ENCODE peak calls at places on chromosomes 1 and 21, in four cellular contexts. E, H, G and N are unnamed samples.

GRCh38 chr1:52834798-52835197 is 7.8 kb upstream of the ZYG11A start:
- DNase-seq in E (no peak), H (no peak), G (no peak), N (no peak)

GRCh38 chr1:30687886-30688285 is 35.5 kb downstream of the MATN1 start:
- DNase-seq in G (no peak), H (no peak), E (no peak), N (no peak)

GRCh38 chr21:45320261-45320990 is 32.7 kb upstream of the POFUT2 start:
- DNase-seq in H (no peak), G (no peak), E (no peak), N (no peak)

GRCh38 chr21:41419921-41420862 is 5.8 kb upstream of the MX1 start:
- DNase-seq in G (peak), E (peak), H (peak), N (peak)

GRCh38 chr1:56061824-56062223 is 517.5 kb downstream of the PLPP3 start:
- DNase-seq in E (no peak), G (peak), H (no peak), N (no peak)

GRCh38 chr21:29290245-29290644 is 8.5 kb upstream of the BACH1 start:
- DNase-seq in H (no peak), E (no peak), G (no peak), N (no peak)

GRCh38 chr1:47881505-47882442 is 115.4 kb downstream of the TRABD2B start:
- DNase-seq in H (no peak), E (no peak), G (no peak), N (no peak)

GRCh38 chr1:19654386-19654785 is 10.3 kb downstream of the NBL1 start:
- DNase-seq in G (no peak), H (no peak), E (no peak), N (peak)

GRCh38 chr1:198756470-198756869 is 117.6 kb downstream of the PTPRC start:
- DNase-seq in H (no peak), E (no peak), G (no peak), N (no peak)

GRCh38 chr1:177800386-177801058 is 169.3 kb downstream of the SEC16B start:
- DNase-seq in H (no peak), G (peak), E (no peak), N (no peak)

GRCh38 chr1:209746469-209747269 is 9.2 kb upstream of the TRAF3IP3 start:
- DNase-seq in H (no peak), G (no peak), E (no peak), N (no peak)

GRCh38 chr1:203046984-203047630 is 20.8 kb downstream of the PPFIA4 start:
- DNase-seq in G (no peak), E (no peak), H (peak), N (no peak)

GRCh38 chr1:234775477-234776246 is 165.7 kb upstream of the IRF2BP2 start:
- DNase-seq in H (no peak), G (no peak), E (no peak), N (no peak)

GRCh38 chr1:6438047-6438525 is 13.5 kb downstream of the ESPN start:
- DNase-seq in H (peak), G (peak), E (peak), N (peak)

GRCh38 chr1:114024049-114024448 is 44.8 kb downstream of the OLFML3 start:
- DNase-seq in E (no peak), H (no peak), G (no peak), N (no peak)

GRCh38 chr1:223482132-223482531 is 88.9 kb downstream of the CCDC185 start:
- DNase-seq in G (no peak), H (no peak), E (no peak), N (no peak)

GRCh38 chr1:5513891-5514515 is 478.2 kb downstream of the NPHP4 start:
- DNase-seq in E (no peak), G (no peak), H (no peak), N (no peak)

GRCh38 chr21:31176725-31177124 is 138.4 kb upstream of the KRTAP19-8 start:
- DNase-seq in E (no peak), G (no peak), H (no peak), N (no peak)

GRCh38 chr1:226569879-226570547 is 21.4 kb downstream of the STUM start:
- DNase-seq in E (peak), H (peak), G (no peak), N (peak)

GRCh38 chr1:169452921-169453320 is 25.6 kb upstream of the CCDC181 start:
- DNase-seq in H (no peak), G (no peak), E (no peak), N (no peak)

GRCh38 chr1:48109390-48110009 is 112.3 kb upstream of the TRABD2B start:
- DNase-seq in H (no peak), E (no peak), G (no peak), N (peak)

GRCh38 chr1:109201123-109201703 is 12.5 kb upstream of the SARS1 start:
- DNase-seq in G (no peak), E (peak), H (peak), N (peak)

GRCh38 chr21:20968391-20968790 is 29.8 kb upstream of the NCAM2 start:
- DNase-seq in H (no peak), E (no peak), G (no peak), N (no peak)

GRCh38 chr1:24932284-24932683 is 2.2 kb upstream of the RUNX3 start:
- DNase-seq in E (peak), G (no peak), H (peak), N (no peak)

GRCh38 chr1:183687546-183688279 is 34.6 kb upstream of the APOBEC4 start:
- DNase-seq in G (no peak), H (no peak), E (no peak), N (no peak)

GRCh38 chr1:152002960-152003359 is 9.3 kb upstream of the S100A10 start:
- DNase-seq in H (no peak), G (no peak), E (no peak), N (no peak)

GRCh38 chr21:45986316-45987051 is 4.9 kb downstream of the COL6A1 start:
- DNase-seq in E (no peak), G (no peak), H (no peak), N (no peak)

GRCh38 chr1:2148691-2149090 is 45.9 kb downstream of the FAAP20 start:
- DNase-seq in G (no peak), H (no peak), E (no peak), N (no peak)

GRCh38 chr1:242129103-242129502 is 130.2 kb upstream of the MAP1LC3C start:
- DNase-seq in G (no peak), H (peak), E (no peak), N (peak)
- TF ChIP-seq POLR2AphosphoS2 in G (no peak), H (no peak), E (no peak), N (no peak)

DNA sequence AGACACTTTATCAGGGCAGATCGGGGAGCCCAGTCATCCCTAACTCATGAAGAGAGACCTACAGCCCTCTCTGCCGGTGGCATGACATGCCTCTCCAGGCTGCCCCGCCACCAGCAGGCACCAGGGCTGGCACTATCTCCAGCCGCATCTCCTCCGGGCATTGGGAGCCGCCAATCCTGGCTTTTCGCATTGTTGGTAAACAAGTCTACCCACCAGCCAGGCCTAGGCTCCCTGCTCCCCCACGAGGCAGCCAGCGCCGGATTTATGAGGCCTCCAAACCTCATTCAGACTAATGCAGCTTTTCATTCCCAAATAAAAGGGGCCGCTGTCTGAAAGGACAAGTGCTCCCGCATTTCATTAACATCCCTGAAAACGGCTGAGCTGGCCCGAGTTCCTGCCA is 3.4 kb upstream of the GRIK3 start:
- DNase-seq in E (no peak), H (no peak), G (no peak), N (no peak)
- TF ChIP-seq POLR2AphosphoS2 in E (no peak), H (no peak), G (no peak), N (no peak)

GRCh38 chr1:8847990-8848389 is 30.5 kb downstream of the ENO1 start:
- DNase-seq in H (no peak), G (no peak), E (no peak), N (no peak)
- TF ChIP-seq POLR2AphosphoS2 in H (no peak), G (no peak), E (no peak), N (no peak)

DNA sequence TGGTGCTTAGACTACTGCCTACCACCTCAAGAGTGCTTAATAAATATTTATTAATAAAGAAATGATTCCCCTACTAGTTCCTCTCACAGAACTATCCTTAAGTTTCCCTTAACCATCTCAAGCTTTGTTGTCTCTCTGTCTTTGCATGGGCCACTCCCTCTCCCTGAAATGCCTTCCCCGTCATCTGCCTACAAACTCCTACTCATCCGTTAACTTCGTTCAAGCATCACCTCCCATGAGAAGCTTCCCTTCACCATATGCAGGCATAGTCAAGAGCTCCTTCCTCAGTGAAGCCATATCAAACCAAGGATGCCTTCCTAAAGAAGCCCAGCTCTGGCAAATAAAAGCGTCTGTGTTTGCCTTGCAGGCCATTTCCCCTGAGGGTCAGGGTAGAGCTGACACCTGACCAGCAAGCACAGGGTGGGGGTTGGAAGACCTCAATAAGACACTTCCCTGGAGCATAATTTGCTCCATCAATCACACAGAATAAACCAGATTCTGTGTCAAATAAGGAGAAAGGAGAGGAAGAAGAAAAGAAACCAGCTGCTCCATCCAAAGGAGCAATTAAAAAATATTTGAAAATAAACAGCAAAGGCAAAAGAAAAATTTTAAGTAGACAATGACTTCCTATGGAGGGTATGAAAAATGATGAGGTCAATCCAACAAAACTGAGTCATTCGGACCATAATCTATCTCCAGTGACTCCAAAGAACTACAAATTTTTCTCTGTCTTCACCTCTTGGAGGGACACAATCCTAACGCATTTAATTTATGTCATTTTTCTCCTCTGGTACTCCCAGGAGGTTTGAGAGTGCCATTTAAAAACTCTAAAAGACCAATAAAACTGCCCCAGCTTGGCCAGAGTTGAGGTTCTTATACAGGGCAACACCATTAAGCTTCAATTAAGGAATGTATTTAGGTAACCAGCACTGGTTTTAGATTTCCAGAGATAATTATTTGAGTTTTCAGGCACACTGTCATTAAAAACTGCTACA is 303.6 kb downstream of the KCNH1 start:
- DNase-seq in E (no peak), G (no peak), H (no peak), N (no peak)
- TF ChIP-seq POLR2AphosphoS2 in E (no peak), G (no peak), H (no peak), N (no peak)

GRCh38 chr1:161718559-161719324 is 2.6 kb upstream of the FCRLB start:
- DNase-seq in H (no peak), G (no peak), E (no peak), N (no peak)
- TF ChIP-seq POLR2AphosphoS2 in H (no peak), G (no peak), E (no peak), N (no peak)

DNA sequence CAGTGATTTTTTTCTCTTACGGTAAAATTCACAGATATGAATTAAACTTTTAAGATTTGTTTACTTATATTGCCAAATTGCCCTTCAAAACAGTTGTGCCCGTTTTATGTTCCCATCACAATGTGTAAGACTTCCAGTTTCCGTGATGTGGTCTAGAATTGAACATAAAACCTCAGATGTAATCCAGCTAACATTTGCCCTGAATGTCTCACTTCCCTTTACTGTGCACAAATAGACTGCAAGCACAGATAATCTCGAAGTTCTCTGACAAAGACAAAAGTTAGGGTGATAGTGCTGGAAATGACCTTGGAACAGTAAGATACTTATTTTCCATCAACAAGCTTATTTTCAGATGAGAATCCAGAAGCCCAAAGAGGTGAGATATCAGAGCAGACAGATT is 177.5 kb downstream of the ZZZ3 start:
- DNase-seq in H (no peak), G (no peak), E (no peak), N (no peak)
- TF ChIP-seq POLR2AphosphoS2 in H (no peak), G (no peak), E (no peak), N (no peak)

GRCh38 chr1:107546571-107546970 is 405.7 kb downstream of the NTNG1 start:
- DNase-seq in H (no peak), E (no peak), G (no peak), N (no peak)
- TF ChIP-seq POLR2AphosphoS2 in H (no peak), E (no peak), G (no peak), N (no peak)

GRCh38 chr1:161013104-161013590 is 7.8 kb downstream of the F11R start:
- DNase-seq in H (no peak), G (no peak), E (peak), N (no peak)

GRCh38 chr1:161009602-161010211 is 11.2 kb downstream of the F11R start:
- DNase-seq in G (no peak), E (peak), H (no peak), N (no peak)

GRCh38 chr1:161012420-161012819 is 8.5 kb downstream of the F11R start:
- DNase-seq in H (no peak), E (no peak), G (no peak), N (no peak)

GRCh38 chr1:161017756-161018630 is 3.0 kb downstream of the F11R start:
- DNase-seq in H (no peak), G (no peak), E (no peak), N (no peak)

GRCh38 chr1:161013591-161014513 is 7.1 kb downstream of the F11R start:
- DNase-seq in E (peak), H (peak), G (peak), N (peak)
- TF ChIP-seq POLR2AphosphoS2 in E (no peak), H (no peak), G (no peak), N (peak)

GRCh38 chr1:93665015-93665414 is 16.6 kb downstream of the BCAR3 start:
- DNase-seq in H (no peak), G (no peak), E (no peak), N (no peak)

GRCh38 chr1:93659805-93660479 is 21.7 kb downstream of the BCAR3 start:
- DNase-seq in E (peak), H (no peak), G (no peak), N (peak)

GRCh38 chr1:93663191-93663614 is 18.4 kb downstream of the BCAR3 start:
- DNase-seq in E (peak), G (no peak), H (no peak), N (peak)

GRCh38 chr1:93662481-93663190 is 19.0 kb downstream of the BCAR3 start:
- DNase-seq in G (no peak), H (no peak), E (no peak), N (no peak)

GRCh38 chr1:93661829-93662474 is 19.7 kb downstream of the BCAR3 start:
- DNase-seq in G (no peak), E (peak), H (peak), N (no peak)
- TF ChIP-seq POLR2AphosphoS2 in G (no peak), E (no peak), H (no peak), N (no peak)

DNA sequence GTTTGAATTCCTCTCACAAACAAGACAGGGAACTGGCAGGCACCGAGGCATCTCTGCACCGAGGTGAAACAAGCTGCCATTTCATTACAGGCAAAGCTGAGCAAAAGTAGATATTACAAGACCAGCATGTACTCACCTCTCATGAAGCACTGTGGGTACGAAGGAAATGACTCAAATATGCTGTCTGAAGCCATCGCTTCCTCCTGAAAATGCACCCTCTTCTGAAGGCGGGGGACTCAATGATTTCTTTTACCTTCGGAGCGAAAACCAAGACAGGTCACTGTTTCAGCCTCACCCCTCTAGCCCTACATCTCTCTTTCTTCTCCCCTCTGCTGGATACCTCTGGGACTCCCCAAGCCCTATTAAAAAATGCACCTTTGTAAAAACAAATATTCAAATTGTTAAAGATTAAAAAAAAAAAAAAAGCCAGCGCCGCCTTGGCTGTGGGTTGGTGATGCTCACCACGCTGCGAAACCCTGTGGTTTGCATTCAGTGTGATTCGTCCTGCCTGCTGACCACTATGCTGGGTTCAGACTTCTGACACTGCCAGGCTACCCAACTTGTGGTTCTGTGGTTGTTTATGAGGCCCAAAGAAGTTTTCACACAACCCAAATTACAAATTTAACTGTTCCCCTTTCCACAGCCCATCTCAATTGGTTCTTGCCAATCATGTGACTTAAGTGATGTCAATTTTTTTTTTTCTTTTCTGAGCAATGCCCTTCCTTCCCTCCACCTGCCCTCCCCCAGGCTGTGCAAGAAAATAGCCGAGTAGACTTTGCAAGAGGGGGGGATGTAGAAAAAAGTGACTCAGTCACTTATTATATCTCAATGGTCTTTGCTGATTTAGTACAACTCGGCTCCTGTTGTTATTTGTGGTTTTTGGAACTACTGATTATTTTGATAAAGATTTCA is at the start of gene RUNX1:
- DNase-seq in H (no peak), E (no peak), G (peak), N (no peak)
- TF ChIP-seq POLR2AphosphoS2 in H (no peak), E (no peak), G (no peak), N (no peak)